ENCODE peak calls at places on chromosomes 1 and 21, in six cellular contexts. P, C, Y, Z, F and B are unnamed samples. For H3K4me1, the result is how much of the 10 kb centered on the place peaks cover.

GRCh38 chr1:160131803-160132565 is 16.4 kb downstream of the ATP1A2 start:
- DNase-seq in C (no peak), Z (no peak), F (peak), Y (no peak), P (no peak), B (no peak)

GRCh38 chr1:167507719-167508118 is 10.6 kb downstream of the CD247 start:
- DNase-seq in F (no peak), P (no peak), Y (no peak), C (no peak), Z (no peak), B (no peak)

GRCh38 chr1:166988976-166989515 is at the start of gene MAEL:
- DNase-seq in P (no peak), Y (no peak), C (no peak), Z (no peak), F (no peak), B (no peak)

GRCh38 chr1:20724364-20725188 is 6.8 kb upstream of the KIF17 start:
- DNase-seq in P (no peak), F (peak), Z (no peak), C (peak), Y (peak), B (no peak)

GRCh38 chr1:8115769-8116167 is 89.7 kb upstream of the ERRFI1 start:
- DNase-seq in P (no peak), Z (no peak), C (no peak), F (no peak), Y (no peak), B (no peak)

GRCh38 chr1:23273450-23274133 is 56.3 kb upstream of the HTR1D start:
- DNase-seq in C (no peak), Z (peak), F (no peak), Y (no peak), P (peak), B (no peak)

GRCh38 chr1:201791775-201792166 is 37.2 kb upstream of the IPO9 start:
- DNase-seq in C (no peak), F (peak), P (no peak), Y (no peak), Z (peak), B (peak)

GRCh38 chr1:54051936-54052469 is 1.0 kb downstream of the TMEM59 start:
- DNase-seq in C (no peak), Z (peak), P (no peak), F (no peak), Y (no peak), B (peak)

GRCh38 chr1:101293461-101294045 is 56.7 kb downstream of the S1PR1 start:
- DNase-seq in F (no peak), Y (no peak), C (no peak), P (no peak), Z (peak), B (no peak)

GRCh38 chr1:43524804-43525203 is 5.9 kb upstream of the PTPRF start:
- DNase-seq in P (no peak), F (no peak), C (no peak), Z (no peak), Y (peak), B (peak)

GRCh38 chr1:1153874-1154273 is 19.8 kb upstream of the TTLL10 start:
- DNase-seq in Y (no peak), C (no peak), Z (no peak), F (no peak), P (no peak), B (no peak)

GRCh38 chr21:32044205-32044874 is 171.5 kb downstream of the HUNK start:
- DNase-seq in Z (no peak), F (no peak), C (peak), Y (no peak), P (no peak), B (no peak)

GRCh38 chr1:163820748-163821147 is 499.0 kb downstream of the NUF2 start:
- DNase-seq in F (no peak), C (no peak), Y (no peak), Z (no peak), P (no peak), B (no peak)

GRCh38 chr1:15446212-15446611 is 8.0 kb downstream of the CTRC start:
- DNase-seq in P (no peak), Z (no peak), C (no peak), F (no peak), Y (no peak), B (no peak)

GRCh38 chr1:22447581-22448215 is 4.0 kb upstream of the ZBTB40 start:
- DNase-seq in Y (no peak), Z (peak), P (no peak), C (no peak), F (no peak), B (no peak)

GRCh38 chr1:10973552-10973951 is 38.9 kb upstream of the TARDBP start:
- DNase-seq in F (peak), C (peak), Y (no peak), Z (peak), P (no peak), B (no peak)

GRCh38 chr1:108719654-108720435 is 7.1 kb downstream of the FNDC7 start:
- DNase-seq in Z (peak), Y (no peak), C (no peak), F (no peak), P (peak), B (no peak)

GRCh38 chr21:42233067-42233981 is 14.4 kb downstream of the ABCG1 start:
- DNase-seq in Z (no peak), C (peak), Y (no peak), P (no peak), F (peak), B (peak)

GRCh38 chr1:223843934-223844333 is 1.8 kb downstream of the TP53BP2 start:
- DNase-seq in C (no peak), F (no peak), P (no peak), Y (no peak), Z (no peak), B (no peak)

GRCh38 chr1:207495816-207496792 is at the start of gene CR1:
- DNase-seq in Y (no peak), C (peak), Z (peak), P (no peak), F (peak), B (peak)

GRCh38 chr21:32414579-32415358 is 2.3 kb downstream of the EVA1C start:
- DNase-seq in C (no peak), F (no peak), Y (no peak), P (no peak), Z (peak), B (no peak)

GRCh38 chr1:157000686-157001085 is 44.9 kb downstream of the ARHGEF11 start:
- DNase-seq in Y (no peak), F (no peak), Z (peak), C (no peak), P (no peak), B (no peak)
- H3K4me3 ChIP-seq in Y (no peak), F (no peak), Z (no peak), C (no peak), P (no peak), B (no peak)

GRCh38 chr1:27454610-27455009 is 35.4 kb downstream of the WASF2 start:
- DNase-seq in Z (no peak), P (no peak), Y (no peak), C (no peak), F (no peak), B (no peak)

GRCh38 chr1:27451346-27451745 is 38.6 kb downstream of the WASF2 start:
- DNase-seq in F (no peak), C (no peak), Z (no peak), Y (no peak), P (no peak), B (no peak)

GRCh38 chr1:27455166-27455811 is 34.7 kb downstream of the WASF2 start:
- DNase-seq in P (no peak), Z (no peak), F (no peak), C (no peak), Y (no peak), B (no peak)
- H3K4me1 ChIP-seq in P (under half), Z (under half), F (half or more), C (under half), Y (under half), B (under half)

GRCh38 chr1:153771841-153772593 is 3.2 kb upstream of the SLC27A3 start:
- DNase-seq in C (peak), Y (no peak), Z (no peak), P (no peak), F (no peak), B (no peak)
- TF ChIP-seq CTCF in C (peak), Y (peak), Z (peak), P (no peak), F (peak), B (no peak)

DNA sequence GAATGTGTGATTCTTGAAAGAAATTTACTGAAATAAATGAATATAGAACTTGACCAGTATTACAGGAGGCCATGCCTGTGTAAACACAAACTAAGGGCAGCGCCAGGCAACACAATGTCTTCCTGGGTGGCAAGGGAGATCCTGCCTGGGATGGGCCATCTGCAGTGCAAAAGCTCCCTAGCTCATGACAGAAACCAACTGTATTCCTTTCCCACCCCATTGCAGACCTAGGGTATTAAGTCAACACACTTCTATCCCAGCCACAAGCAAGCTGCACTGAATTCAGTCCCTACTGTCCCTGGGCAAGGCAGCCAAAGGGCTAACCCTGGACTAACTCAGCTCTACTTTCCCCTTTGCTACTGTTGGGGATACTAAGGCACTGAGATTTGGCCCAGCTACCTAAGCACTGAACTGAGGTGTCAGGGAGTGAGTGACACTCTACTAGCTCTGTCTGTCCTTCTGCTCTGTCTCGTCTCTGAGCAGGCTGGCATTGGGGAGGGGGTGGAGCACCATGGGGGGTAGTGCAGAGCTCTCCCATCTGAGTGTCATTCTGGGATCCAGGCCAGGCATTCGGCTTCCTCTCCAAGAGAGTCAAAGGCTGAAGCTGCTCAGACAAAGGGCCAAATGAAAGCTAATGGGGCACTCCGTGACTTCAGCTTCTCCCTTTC is 2.5 kb downstream of the INKA2 start:
- DNase-seq in P (no peak), C (no peak), Y (no peak), Z (peak), F (peak), B (no peak)
- H3K4me3 ChIP-seq in P (no peak), C (no peak), Y (no peak), Z (peak), F (peak), B (no peak)

GRCh38 chr1:27478098-27478497 is 11.9 kb downstream of the WASF2 start:
- DNase-seq in Z (no peak), P (no peak), Y (no peak), F (no peak), C (no peak), B (no peak)
- H3K4me1 ChIP-seq in Z (under half), P (under half), Y (under half), F (half or more), C (under half), B (under half)

GRCh38 chr1:155324717-155325595 is 4.3 kb downstream of the RUSC1 start:
- DNase-seq in Z (peak), C (peak), F (peak), Y (peak), P (peak), B (peak)
- TF ChIP-seq CTCF in Z (peak), C (peak), F (peak), Y (no peak), P (no peak), B (peak)